ENCODE peak calls at places on chromosome 19, in five cellular contexts. One of them, this sample, is unnamed.

GRCh38 chr19:18477042-18477760 is 39.3 kb upstream of the ISYNA1 start:
- DNase-seq in MM.1S: no peak
- DNase-seq in progenitor cell of endocrine pancreas: no peak
- DNase-seq in AG10803: no peak
- DNase-seq in fibroblast of pulmonary artery: no peak
- DNase-seq in this sample: no peak

GRCh38 chr19:33368074-33368864 is 5.2 kb upstream of the CEBPG start:
- DNase-seq in MM.1S: no peak
- DNase-seq in progenitor cell of endocrine pancreas: no peak
- DNase-seq in AG10803: no peak
- DNase-seq in fibroblast of pulmonary artery: peak
- DNase-seq in this sample: no peak

GRCh38 chr19:10419200-10419645 is 1.1 kb upstream of the PDE4A start:
- DNase-seq in MM.1S: no peak
- DNase-seq in progenitor cell of endocrine pancreas: no peak
- DNase-seq in AG10803: no peak
- DNase-seq in fibroblast of pulmonary artery: no peak
- DNase-seq in this sample: no peak

GRCh38 chr19:53549354-53549753 is 11.4 kb downstream of the ZNF331 start:
- DNase-seq in MM.1S: no peak
- DNase-seq in progenitor cell of endocrine pancreas: no peak
- DNase-seq in AG10803: peak
- DNase-seq in fibroblast of pulmonary artery: peak
- DNase-seq in this sample: no peak

GRCh38 chr19:10474962-10475451 is 28.1 kb downstream of the KEAP1 start:
- DNase-seq in MM.1S: no peak
- DNase-seq in progenitor cell of endocrine pancreas: no peak
- DNase-seq in AG10803: no peak
- DNase-seq in fibroblast of pulmonary artery: no peak
- DNase-seq in this sample: no peak

GRCh38 chr19:38055040-38055439 is 148.0 kb downstream of the SIPA1L3 start:
- DNase-seq in MM.1S: no peak
- DNase-seq in progenitor cell of endocrine pancreas: no peak
- DNase-seq in AG10803: no peak
- DNase-seq in fibroblast of pulmonary artery: no peak
- DNase-seq in this sample: no peak

GRCh38 chr19:17522988-17523872 is 11.8 kb downstream of the PGLS start:
- DNase-seq in MM.1S: peak
- DNase-seq in progenitor cell of endocrine pancreas: no peak
- DNase-seq in AG10803: no peak
- DNase-seq in fibroblast of pulmonary artery: no peak
- DNase-seq in this sample: no peak

GRCh38 chr19:7516878-7517277 is 975 bp downstream of the ZNF358 start:
- DNase-seq in MM.1S: no peak
- DNase-seq in progenitor cell of endocrine pancreas: no peak
- DNase-seq in AG10803: no peak
- DNase-seq in fibroblast of pulmonary artery: no peak
- DNase-seq in this sample: no peak

GRCh38 chr19:1254081-1254527 is 5.7 kb downstream of the MIDN start:
- DNase-seq in MM.1S: no peak
- DNase-seq in progenitor cell of endocrine pancreas: no peak
- DNase-seq in AG10803: no peak
- DNase-seq in fibroblast of pulmonary artery: no peak
- DNase-seq in this sample: no peak

GRCh38 chr19:54431255-54431838 is 16.1 kb downstream of the TTYH1 start:
- DNase-seq in MM.1S: no peak
- DNase-seq in progenitor cell of endocrine pancreas: no peak
- DNase-seq in AG10803: no peak
- DNase-seq in fibroblast of pulmonary artery: peak
- DNase-seq in this sample: no peak

GRCh38 chr19:46287585-46287984 is 9.3 kb upstream of the HIF3A start:
- DNase-seq in MM.1S: no peak
- DNase-seq in progenitor cell of endocrine pancreas: no peak
- DNase-seq in AG10803: no peak
- DNase-seq in fibroblast of pulmonary artery: peak
- DNase-seq in this sample: no peak

GRCh38 chr19:31520633-31521032 is 171.4 kb upstream of the TSHZ3 start:
- DNase-seq in MM.1S: no peak
- DNase-seq in progenitor cell of endocrine pancreas: no peak
- DNase-seq in AG10803: no peak
- DNase-seq in fibroblast of pulmonary artery: no peak
- DNase-seq in this sample: no peak

GRCh38 chr19:898663-899062 is 5.4 kb downstream of the RNU6-9 start:
- DNase-seq in MM.1S: no peak
- DNase-seq in progenitor cell of endocrine pancreas: no peak
- DNase-seq in AG10803: no peak
- DNase-seq in fibroblast of pulmonary artery: no peak
- DNase-seq in this sample: no peak

GRCh38 chr19:37817180-37817911 is 38.0 kb upstream of the ZNF573 start:
- DNase-seq in MM.1S: no peak
- DNase-seq in progenitor cell of endocrine pancreas: peak
- DNase-seq in AG10803: peak
- DNase-seq in fibroblast of pulmonary artery: peak
- DNase-seq in this sample: no peak

GRCh38 chr19:41367848-41368301 is 3.9 kb upstream of the B9D2 start:
- DNase-seq in MM.1S: no peak
- DNase-seq in progenitor cell of endocrine pancreas: no peak
- DNase-seq in AG10803: peak
- DNase-seq in fibroblast of pulmonary artery: peak
- DNase-seq in this sample: peak

GRCh38 chr19:56106397-56106849 is 14.7 kb downstream of the ZNF787 start:
- DNase-seq in MM.1S: no peak
- DNase-seq in progenitor cell of endocrine pancreas: no peak
- DNase-seq in AG10803: no peak
- DNase-seq in fibroblast of pulmonary artery: no peak
- DNase-seq in this sample: no peak

GRCh38 chr19:17686592-17687042 is 1.5 kb downstream of the UNC13A start:
- DNase-seq in MM.1S: no peak
- DNase-seq in progenitor cell of endocrine pancreas: no peak
- DNase-seq in AG10803: no peak
- DNase-seq in fibroblast of pulmonary artery: peak
- DNase-seq in this sample: no peak

GRCh38 chr19:17812099-17812498 is 9.2 kb downstream of the INSL3 start:
- DNase-seq in MM.1S: no peak
- DNase-seq in progenitor cell of endocrine pancreas: no peak
- DNase-seq in AG10803: no peak
- DNase-seq in fibroblast of pulmonary artery: no peak
- DNase-seq in this sample: no peak

GRCh38 chr19:47190167-47190727 is 40.8 kb downstream of the BBC3 start:
- DNase-seq in MM.1S: no peak
- DNase-seq in progenitor cell of endocrine pancreas: no peak
- DNase-seq in AG10803: peak
- DNase-seq in fibroblast of pulmonary artery: peak
- DNase-seq in this sample: peak

GRCh38 chr19:33763661-33764343 is 32.9 kb upstream of the KCTD15 start:
- DNase-seq in MM.1S: no peak
- DNase-seq in progenitor cell of endocrine pancreas: no peak
- DNase-seq in AG10803: no peak
- DNase-seq in fibroblast of pulmonary artery: no peak
- DNase-seq in this sample: no peak

GRCh38 chr19:55585658-55586339 is 5.2 kb upstream of the ZNF579 start:
- DNase-seq in MM.1S: no peak
- DNase-seq in progenitor cell of endocrine pancreas: peak
- DNase-seq in AG10803: peak
- DNase-seq in fibroblast of pulmonary artery: peak
- DNase-seq in this sample: peak

GRCh38 chr19:45501730-45502014 is 3.4 kb downstream of the PPM1N start:
- DNase-seq in MM.1S: no peak
- DNase-seq in progenitor cell of endocrine pancreas: no peak
- DNase-seq in AG10803: no peak
- DNase-seq in fibroblast of pulmonary artery: no peak
- DNase-seq in this sample: no peak

GRCh38 chr19:14147797-14148605 is 11.6 kb upstream of the ASF1B start:
- DNase-seq in MM.1S: no peak
- DNase-seq in progenitor cell of endocrine pancreas: peak
- DNase-seq in AG10803: peak
- DNase-seq in fibroblast of pulmonary artery: peak
- DNase-seq in this sample: peak
- TF ChIP-seq CTCF in MM.1S: peak
- TF ChIP-seq CTCF in progenitor cell of endocrine pancreas: peak
- TF ChIP-seq CTCF in AG10803: peak
- TF ChIP-seq CTCF in fibroblast of pulmonary artery: peak
- TF ChIP-seq CTCF in this sample: peak

GRCh38 chr19:39406656-39407393 is at the start of gene ZFP36:
- DNase-seq in MM.1S: peak
- DNase-seq in progenitor cell of endocrine pancreas: peak
- DNase-seq in AG10803: peak
- DNase-seq in fibroblast of pulmonary artery: peak
- DNase-seq in this sample: no peak
- TF ChIP-seq CTCF in MM.1S: no peak
- TF ChIP-seq CTCF in progenitor cell of endocrine pancreas: peak
- TF ChIP-seq CTCF in AG10803: peak
- TF ChIP-seq CTCF in fibroblast of pulmonary artery: no peak
- TF ChIP-seq CTCF in this sample: no peak

DNA sequence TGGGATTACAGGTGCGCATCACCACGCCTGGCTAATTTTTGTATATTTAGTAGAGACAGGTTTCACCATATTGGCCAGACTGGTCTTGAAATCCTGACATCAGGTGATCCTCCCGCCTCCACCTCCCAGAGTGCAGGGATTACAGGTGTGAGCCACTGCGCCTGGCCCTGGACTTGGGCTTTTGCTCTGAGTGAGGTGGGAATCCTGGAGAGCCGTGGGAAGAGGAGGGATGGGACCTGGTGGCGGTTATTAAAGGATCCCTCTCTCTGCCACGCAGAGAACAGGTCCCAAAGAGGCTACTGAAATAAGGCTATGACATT is 1.7 kb upstream of the TLE5 start:
- DNase-seq in MM.1S: no peak
- DNase-seq in progenitor cell of endocrine pancreas: no peak
- DNase-seq in AG10803: no peak
- DNase-seq in fibroblast of pulmonary artery: no peak
- DNase-seq in this sample: no peak
- TF ChIP-seq CTCF in MM.1S: no peak
- TF ChIP-seq CTCF in progenitor cell of endocrine pancreas: no peak
- TF ChIP-seq CTCF in AG10803: no peak
- TF ChIP-seq CTCF in fibroblast of pulmonary artery: no peak
- TF ChIP-seq CTCF in this sample: no peak

DNA sequence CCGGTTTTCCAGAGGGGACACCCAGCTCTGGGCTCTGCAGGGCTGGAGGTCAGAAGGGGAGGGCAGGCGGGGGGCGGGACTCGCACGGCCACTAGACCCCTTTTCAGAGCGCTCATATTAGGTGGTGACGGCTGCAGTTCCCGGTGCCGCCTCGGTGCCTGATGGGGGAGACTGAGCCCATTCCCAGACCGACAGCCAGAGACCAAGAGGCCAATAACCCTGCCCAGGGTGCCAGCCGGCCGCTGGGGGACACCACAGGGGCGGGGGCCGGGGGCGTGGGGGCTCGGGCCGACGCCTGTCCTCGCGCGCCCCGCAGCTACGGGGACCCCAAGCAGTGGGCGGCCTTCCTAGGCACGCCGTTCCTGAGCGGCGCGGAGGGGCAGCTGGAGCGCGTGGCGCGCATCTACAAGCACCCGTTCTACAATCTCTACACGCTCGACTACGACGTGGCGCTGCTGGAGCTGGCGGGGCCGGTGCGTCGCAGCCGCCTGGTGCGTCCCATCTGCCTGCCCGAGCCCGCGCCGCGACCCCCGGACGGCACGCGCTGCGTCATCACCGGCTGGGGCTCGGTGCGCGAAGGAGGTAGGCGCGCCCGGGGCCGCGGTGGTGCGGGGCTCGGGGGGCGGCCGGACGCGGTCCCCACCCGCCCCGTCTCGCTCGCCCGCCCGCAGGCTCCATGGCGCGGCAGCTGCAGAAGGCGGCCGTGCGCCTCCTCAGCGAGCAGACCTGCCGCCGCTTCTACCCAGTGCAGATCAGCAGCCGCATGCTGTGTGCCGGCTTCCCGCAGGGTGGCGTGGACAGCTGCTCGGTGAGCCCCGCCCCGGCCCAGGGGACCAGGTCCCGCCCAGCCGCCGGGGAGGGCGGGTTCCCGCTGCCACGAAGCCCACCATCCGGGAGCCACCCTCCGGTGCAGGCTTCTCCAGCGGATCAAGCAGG is 2.4 kb downstream of the TIMM13 start:
- DNase-seq in MM.1S: no peak
- DNase-seq in progenitor cell of endocrine pancreas: peak
- DNase-seq in AG10803: peak
- DNase-seq in fibroblast of pulmonary artery: peak
- DNase-seq in this sample: no peak
- TF ChIP-seq CTCF in MM.1S: no peak
- TF ChIP-seq CTCF in progenitor cell of endocrine pancreas: peak
- TF ChIP-seq CTCF in AG10803: peak
- TF ChIP-seq CTCF in fibroblast of pulmonary artery: peak
- TF ChIP-seq CTCF in this sample: peak

DNA sequence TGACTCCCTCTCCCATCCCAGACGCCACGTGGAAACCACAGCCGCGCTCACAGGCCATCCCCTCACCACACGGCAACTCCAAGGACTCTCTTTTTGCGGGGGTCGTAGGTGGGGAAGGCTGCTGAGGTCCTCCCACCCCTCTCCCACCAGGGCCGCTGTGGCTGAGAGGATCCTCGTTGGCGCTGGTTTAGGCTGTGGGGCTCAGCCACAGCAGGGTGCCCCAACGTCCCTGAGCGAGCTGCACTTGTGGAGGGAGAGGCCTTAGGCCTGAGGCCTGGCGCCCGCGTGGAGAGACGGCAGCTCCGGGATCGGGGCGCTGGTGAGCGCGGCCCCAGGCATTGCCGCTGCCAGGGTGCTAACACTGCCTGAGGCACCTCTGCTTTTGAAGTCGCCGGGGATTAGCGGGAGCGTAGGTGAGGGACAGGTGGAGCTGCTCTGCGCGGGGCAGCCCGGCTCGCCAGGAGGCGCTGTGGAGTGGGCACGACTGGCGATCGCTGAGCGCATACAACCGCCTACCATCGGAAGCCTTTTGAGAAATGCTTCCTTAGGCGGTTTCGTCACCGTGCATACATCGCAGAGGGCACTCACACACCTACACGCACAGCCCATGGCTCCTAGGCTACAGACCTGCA is 9.0 kb downstream of the ZSCAN1 start:
- DNase-seq in MM.1S: no peak
- DNase-seq in progenitor cell of endocrine pancreas: no peak
- DNase-seq in AG10803: no peak
- DNase-seq in fibroblast of pulmonary artery: no peak
- DNase-seq in this sample: no peak
- TF ChIP-seq CTCF in MM.1S: no peak
- TF ChIP-seq CTCF in progenitor cell of endocrine pancreas: peak
- TF ChIP-seq CTCF in AG10803: no peak
- TF ChIP-seq CTCF in fibroblast of pulmonary artery: no peak
- TF ChIP-seq CTCF in this sample: no peak

GRCh38 chr19:6481541-6482342 is at the start of gene DENND1C:
- DNase-seq in MM.1S: peak
- DNase-seq in progenitor cell of endocrine pancreas: no peak
- DNase-seq in AG10803: no peak
- DNase-seq in fibroblast of pulmonary artery: no peak
- DNase-seq in this sample: no peak
- TF ChIP-seq CTCF in MM.1S: peak
- TF ChIP-seq CTCF in progenitor cell of endocrine pancreas: peak
- TF ChIP-seq CTCF in AG10803: peak
- TF ChIP-seq CTCF in fibroblast of pulmonary artery: peak
- TF ChIP-seq CTCF in this sample: peak

GRCh38 chr19:5515737-5516136 is 52.0 kb downstream of the TINCR start:
- DNase-seq in MM.1S: no peak
- DNase-seq in progenitor cell of endocrine pancreas: no peak
- DNase-seq in AG10803: no peak
- DNase-seq in fibroblast of pulmonary artery: no peak
- DNase-seq in this sample: no peak
- TF ChIP-seq CTCF in MM.1S: peak
- TF ChIP-seq CTCF in progenitor cell of endocrine pancreas: peak
- TF ChIP-seq CTCF in AG10803: no peak
- TF ChIP-seq CTCF in fibroblast of pulmonary artery: peak
- TF ChIP-seq CTCF in this sample: peak